ENCODE peak calls at places on chromosomes 3 and 15, in four cellular contexts. One of them, this sample, is unnamed.
A peak's percentile ranks its signal among the peaks of the same experiment; 100 is the strongest.

GRCh38 chr3:15409774-15410173 is 17.6 kb downstream of the METTL6 start:
- DNase-seq in stimulated activated CD8-positive, alpha-beta memory T cell treated with anti-CD3 and anti-CD28 coated beads, Interleukin-15, amount 100 ng/mL, for 1 hour: no peak
- DNase-seq in NAMALWA: no peak
- DNase-seq in activated B cell treated with CpG ODN at 0.5 μM for 24 hours: no peak
- DNase-seq in this sample: no peak

GRCh38 chr3:107206141-107206540 is 171.1 kb upstream of the CCDC54 start:
- DNase-seq in stimulated activated CD8-positive, alpha-beta memory T cell treated with anti-CD3 and anti-CD28 coated beads, Interleukin-15, amount 100 ng/mL, for 1 hour: no peak
- DNase-seq in NAMALWA: peak; percentile 68
- DNase-seq in activated B cell treated with CpG ODN at 0.5 μM for 24 hours: no peak
- DNase-seq in this sample: no peak

GRCh38 chr15:48332642-48333034 is 1.4 kb downstream of the DUT start:
- DNase-seq in stimulated activated CD8-positive, alpha-beta memory T cell treated with anti-CD3 and anti-CD28 coated beads, Interleukin-15, amount 100 ng/mL, for 1 hour: no peak
- DNase-seq in NAMALWA: peak; percentile 39
- DNase-seq in activated B cell treated with CpG ODN at 0.5 μM for 24 hours: no peak
- DNase-seq in this sample: no peak

GRCh38 chr3:175601521-175601920 is 742.4 kb downstream of the NAALADL2 start:
- DNase-seq in stimulated activated CD8-positive, alpha-beta memory T cell treated with anti-CD3 and anti-CD28 coated beads, Interleukin-15, amount 100 ng/mL, for 1 hour: no peak
- DNase-seq in NAMALWA: no peak
- DNase-seq in activated B cell treated with CpG ODN at 0.5 μM for 24 hours: no peak
- DNase-seq in this sample: no peak

GRCh38 chr3:165624761-165625160 is 212.5 kb downstream of the BCHE start:
- DNase-seq in stimulated activated CD8-positive, alpha-beta memory T cell treated with anti-CD3 and anti-CD28 coated beads, Interleukin-15, amount 100 ng/mL, for 1 hour: no peak
- DNase-seq in NAMALWA: peak; percentile 11
- DNase-seq in activated B cell treated with CpG ODN at 0.5 μM for 24 hours: no peak
- DNase-seq in this sample: no peak

GRCh38 chr3:101195951-101196713 is 124.2 kb downstream of the IMPG2 start:
- DNase-seq in stimulated activated CD8-positive, alpha-beta memory T cell treated with anti-CD3 and anti-CD28 coated beads, Interleukin-15, amount 100 ng/mL, for 1 hour: no peak
- DNase-seq in NAMALWA: peak; percentile 63
- DNase-seq in activated B cell treated with CpG ODN at 0.5 μM for 24 hours: no peak
- DNase-seq in this sample: no peak

GRCh38 chr15:50824507-50824906 is 59.0 kb upstream of the SPPL2A start:
- DNase-seq in stimulated activated CD8-positive, alpha-beta memory T cell treated with anti-CD3 and anti-CD28 coated beads, Interleukin-15, amount 100 ng/mL, for 1 hour: no peak
- DNase-seq in NAMALWA: no peak
- DNase-seq in activated B cell treated with CpG ODN at 0.5 μM for 24 hours: no peak
- DNase-seq in this sample: no peak

GRCh38 chr15:77653832-77654480 is 21.2 kb upstream of the LINGO1 start:
- DNase-seq in stimulated activated CD8-positive, alpha-beta memory T cell treated with anti-CD3 and anti-CD28 coated beads, Interleukin-15, amount 100 ng/mL, for 1 hour: no peak
- DNase-seq in NAMALWA: no peak
- DNase-seq in activated B cell treated with CpG ODN at 0.5 μM for 24 hours: no peak
- DNase-seq in this sample: no peak

GRCh38 chr3:70431906-70432305 is 119.5 kb upstream of the MDFIC2 start:
- DNase-seq in stimulated activated CD8-positive, alpha-beta memory T cell treated with anti-CD3 and anti-CD28 coated beads, Interleukin-15, amount 100 ng/mL, for 1 hour: no peak
- DNase-seq in NAMALWA: no peak
- DNase-seq in activated B cell treated with CpG ODN at 0.5 μM for 24 hours: no peak
- DNase-seq in this sample: no peak

GRCh38 chr3:134711284-134711683 is 60.5 kb upstream of the KY start:
- DNase-seq in stimulated activated CD8-positive, alpha-beta memory T cell treated with anti-CD3 and anti-CD28 coated beads, Interleukin-15, amount 100 ng/mL, for 1 hour: no peak
- DNase-seq in NAMALWA: no peak
- DNase-seq in activated B cell treated with CpG ODN at 0.5 μM for 24 hours: no peak
- DNase-seq in this sample: no peak

GRCh38 chr3:178714971-178715832 is 179.0 kb downstream of the KCNMB2 start:
- DNase-seq in stimulated activated CD8-positive, alpha-beta memory T cell treated with anti-CD3 and anti-CD28 coated beads, Interleukin-15, amount 100 ng/mL, for 1 hour: no peak
- DNase-seq in NAMALWA: peak; percentile 6
- DNase-seq in activated B cell treated with CpG ODN at 0.5 μM for 24 hours: no peak
- DNase-seq in this sample: no peak

GRCh38 chr15:63601026-63601726 is 4.0 kb downstream of the FBXL22 start:
- DNase-seq in stimulated activated CD8-positive, alpha-beta memory T cell treated with anti-CD3 and anti-CD28 coated beads, Interleukin-15, amount 100 ng/mL, for 1 hour: no peak
- DNase-seq in NAMALWA: peak; percentile 31
- DNase-seq in activated B cell treated with CpG ODN at 0.5 μM for 24 hours: peak; percentile 43
- DNase-seq in this sample: no peak

GRCh38 chr3:69288161-69288895 is 97.6 kb downstream of the FRMD4B start:
- DNase-seq in stimulated activated CD8-positive, alpha-beta memory T cell treated with anti-CD3 and anti-CD28 coated beads, Interleukin-15, amount 100 ng/mL, for 1 hour: no peak
- DNase-seq in NAMALWA: no peak
- DNase-seq in activated B cell treated with CpG ODN at 0.5 μM for 24 hours: no peak
- DNase-seq in this sample: no peak

GRCh38 chr3:74643636-74644035 is 29.2 kb upstream of the CNTN3 start:
- DNase-seq in stimulated activated CD8-positive, alpha-beta memory T cell treated with anti-CD3 and anti-CD28 coated beads, Interleukin-15, amount 100 ng/mL, for 1 hour: no peak
- DNase-seq in NAMALWA: no peak
- DNase-seq in activated B cell treated with CpG ODN at 0.5 μM for 24 hours: no peak
- DNase-seq in this sample: no peak

GRCh38 chr3:42702066-42702951 is at the start of gene HHATL:
- DNase-seq in stimulated activated CD8-positive, alpha-beta memory T cell treated with anti-CD3 and anti-CD28 coated beads, Interleukin-15, amount 100 ng/mL, for 1 hour: no peak
- DNase-seq in NAMALWA: no peak
- DNase-seq in activated B cell treated with CpG ODN at 0.5 μM for 24 hours: no peak
- DNase-seq in this sample: no peak

GRCh38 chr15:66701422-66702034 is 508 bp upstream of the SMAD6 start:
- DNase-seq in stimulated activated CD8-positive, alpha-beta memory T cell treated with anti-CD3 and anti-CD28 coated beads, Interleukin-15, amount 100 ng/mL, for 1 hour: no peak
- DNase-seq in NAMALWA: peak; percentile 70
- DNase-seq in activated B cell treated with CpG ODN at 0.5 μM for 24 hours: peak; percentile 57
- DNase-seq in this sample: no peak

GRCh38 chr3:43733459-43734384 is 43.0 kb downstream of the ABHD5 start:
- DNase-seq in stimulated activated CD8-positive, alpha-beta memory T cell treated with anti-CD3 and anti-CD28 coated beads, Interleukin-15, amount 100 ng/mL, for 1 hour: no peak
- DNase-seq in NAMALWA: no peak
- DNase-seq in activated B cell treated with CpG ODN at 0.5 μM for 24 hours: no peak
- DNase-seq in this sample: no peak

GRCh38 chr3:148087601-148088371 is 609.9 kb upstream of the AGTR1 start:
- DNase-seq in stimulated activated CD8-positive, alpha-beta memory T cell treated with anti-CD3 and anti-CD28 coated beads, Interleukin-15, amount 100 ng/mL, for 1 hour: no peak
- DNase-seq in NAMALWA: no peak
- DNase-seq in activated B cell treated with CpG ODN at 0.5 μM for 24 hours: no peak
- DNase-seq in this sample: no peak

GRCh38 chr15:60128000-60128376 is 123.9 kb downstream of the FOXB1 start:
- DNase-seq in stimulated activated CD8-positive, alpha-beta memory T cell treated with anti-CD3 and anti-CD28 coated beads, Interleukin-15, amount 100 ng/mL, for 1 hour: no peak
- DNase-seq in NAMALWA: no peak
- DNase-seq in activated B cell treated with CpG ODN at 0.5 μM for 24 hours: no peak
- DNase-seq in this sample: no peak

GRCh38 chr3:194586839-194587238 is 46.4 kb downstream of the TMEM44 start:
- DNase-seq in stimulated activated CD8-positive, alpha-beta memory T cell treated with anti-CD3 and anti-CD28 coated beads, Interleukin-15, amount 100 ng/mL, for 1 hour: no peak
- DNase-seq in NAMALWA: no peak
- DNase-seq in activated B cell treated with CpG ODN at 0.5 μM for 24 hours: no peak
- DNase-seq in this sample: no peak

GRCh38 chr15:100448481-100448880 is 80.3 kb downstream of the CERS3 start:
- DNase-seq in stimulated activated CD8-positive, alpha-beta memory T cell treated with anti-CD3 and anti-CD28 coated beads, Interleukin-15, amount 100 ng/mL, for 1 hour: no peak
- DNase-seq in NAMALWA: no peak
- DNase-seq in activated B cell treated with CpG ODN at 0.5 μM for 24 hours: no peak
- DNase-seq in this sample: no peak

GRCh38 chr3:35639251-35640185 is at the start of gene ARPP21:
- DNase-seq in stimulated activated CD8-positive, alpha-beta memory T cell treated with anti-CD3 and anti-CD28 coated beads, Interleukin-15, amount 100 ng/mL, for 1 hour: no peak
- DNase-seq in NAMALWA: peak; percentile 66
- DNase-seq in activated B cell treated with CpG ODN at 0.5 μM for 24 hours: peak; percentile 18
- DNase-seq in this sample: peak; percentile 48

GRCh38 chr3:139052802-139053600 is 8.3 kb upstream of the PRR23C start:
- DNase-seq in stimulated activated CD8-positive, alpha-beta memory T cell treated with anti-CD3 and anti-CD28 coated beads, Interleukin-15, amount 100 ng/mL, for 1 hour: no peak
- DNase-seq in NAMALWA: no peak
- DNase-seq in activated B cell treated with CpG ODN at 0.5 μM for 24 hours: no peak
- DNase-seq in this sample: no peak

GRCh38 chr3:50274371-50275104 is 4.3 kb upstream of the LSMEM2 start:
- DNase-seq in stimulated activated CD8-positive, alpha-beta memory T cell treated with anti-CD3 and anti-CD28 coated beads, Interleukin-15, amount 100 ng/mL, for 1 hour: peak; percentile 54
- DNase-seq in NAMALWA: peak; percentile 49
- DNase-seq in activated B cell treated with CpG ODN at 0.5 μM for 24 hours: peak; percentile 46
- DNase-seq in this sample: peak; percentile 3

GRCh38 chr15:73081321-73081958 is 29.2 kb downstream of the NEO1 start:
- DNase-seq in stimulated activated CD8-positive, alpha-beta memory T cell treated with anti-CD3 and anti-CD28 coated beads, Interleukin-15, amount 100 ng/mL, for 1 hour: no peak
- DNase-seq in NAMALWA: peak; percentile 62
- DNase-seq in activated B cell treated with CpG ODN at 0.5 μM for 24 hours: no peak
- DNase-seq in this sample: no peak